ENCODE peak calls at places on chromosome 17, in six cellular contexts. E is anterior cingulate cortex, U is epithelial cell of esophagus, Z is RKO, D is pancreas, V is HFF-Myc. R is an unnamed sample.

GRCh38 chr17:38451030-38451839 is 23.0 kb downstream of the ARHGAP23 start:
- DNase-seq in E (no peak), U (peak), V (no peak), D (no peak), Z (no peak), R (no peak)

GRCh38 chr17:8963017-8963416 is 2.5 kb downstream of the PIK3R5 start:
- DNase-seq in U (no peak), E (no peak), V (no peak), Z (no peak), D (no peak), R (no peak)

GRCh38 chr17:13544292-13544691 is 57.4 kb downstream of the HS3ST3A1 start:
- DNase-seq in E (peak), Z (no peak), U (peak), V (peak), D (no peak), R (peak)

GRCh38 chr17:12288007-12288406 is 267.3 kb downstream of the MAP2K4 start:
- DNase-seq in V (no peak), D (no peak), E (no peak), Z (no peak), U (no peak), R (no peak)

GRCh38 chr17:22435231-22435974 is 743.1 kb downstream of the KCNJ18 start:
- DNase-seq in V (no peak), E (no peak), D (no peak), Z (no peak), U (no peak), R (no peak)

GRCh38 chr17:4179071-4179470 is 36.1 kb downstream of the CYB5D2 start:
- DNase-seq in E (no peak), Z (no peak), D (no peak), V (peak), U (no peak), R (no peak)

GRCh38 chr17:79095345-79096055 is 20.9 kb downstream of the ENGASE start:
- DNase-seq in Z (no peak), U (peak), D (no peak), E (no peak), V (no peak), R (no peak)

GRCh38 chr17:62562656-62563055 is 64.8 kb upstream of the MRC2 start:
- DNase-seq in Z (peak), E (no peak), U (peak), V (peak), D (no peak), R (no peak)

GRCh38 chr17:67488161-67488560 is 111.1 kb downstream of the PITPNC1 start:
- DNase-seq in Z (no peak), E (peak), U (no peak), D (no peak), V (no peak), R (peak)

GRCh38 chr17:7047566-7047965 is 3.7 kb upstream of the SLC16A11 start:
- DNase-seq in E (no peak), U (no peak), Z (no peak), V (no peak), D (no peak), R (no peak)

GRCh38 chr17:1229354-1229890 is 40.8 kb upstream of the BHLHA9 start:
- DNase-seq in Z (peak), D (no peak), E (no peak), U (no peak), V (no peak), R (peak)